ENCODE peak calls at places on chromosome 2, in eight cellular contexts. V, S, T, R, O, E, A and U are unnamed samples.

GRCh38 chr2:168853471-168853870 is 36.8 kb downstream of the SPC25 start:
- DNase-seq in T (no peak), V (no peak), O (no peak), A (no peak), E (no peak), S (no peak), R (no peak), U (no peak)

GRCh38 chr2:220512419-220512818 is 885.0 kb downstream of the SLC4A3 start:
- DNase-seq in O (peak), A (no peak), R (no peak), V (no peak), T (peak), S (peak), E (peak), U (no peak)

GRCh38 chr2:180258041-180258537 is 251.0 kb upstream of the CWC22 start:
- DNase-seq in O (no peak), A (no peak), R (no peak), T (no peak), E (no peak), S (no peak), V (no peak), U (no peak)

GRCh38 chr2:174748948-174749347 is 15.3 kb downstream of the CHRNA1 start:
- DNase-seq in E (peak), T (peak), O (peak), V (peak), R (peak), S (peak), A (peak), U (peak)

GRCh38 chr2:6545336-6545735 is 320.4 kb downstream of the CMPK2 start:
- DNase-seq in E (no peak), O (no peak), R (no peak), A (no peak), T (no peak), V (no peak), S (no peak), U (no peak)

GRCh38 chr2:208607694-208608093 is 201.1 kb downstream of the PTH2R start:
- DNase-seq in R (no peak), T (no peak), V (no peak), E (no peak), O (no peak), A (no peak), S (no peak), U (no peak)

GRCh38 chr2:209619782-209620181 is 151.8 kb upstream of the UNC80 start:
- DNase-seq in S (peak), T (no peak), E (peak), V (no peak), O (no peak), R (no peak), A (peak), U (no peak)

GRCh38 chr2:10407841-10408648 is 40.1 kb downstream of the ODC1 start:
- DNase-seq in E (peak), S (peak), T (peak), R (peak), O (peak), V (peak), A (peak), U (no peak)

GRCh38 chr2:25672500-25673169 is 742 bp downstream of the DTNB start:
- DNase-seq in A (peak), O (peak), T (peak), E (no peak), V (peak), S (peak), R (no peak), U (peak)

GRCh38 chr2:43276962-43277383 is 50.6 kb upstream of the ZFP36L2 start:
- DNase-seq in A (no peak), V (no peak), T (no peak), O (peak), R (no peak), S (no peak), E (peak), U (no peak)

GRCh38 chr2:12702661-12703121 is 14.0 kb upstream of the TRIB2 start:
- DNase-seq in S (peak), T (peak), E (peak), O (peak), R (no peak), V (no peak), A (no peak), U (no peak)

GRCh38 chr2:121236650-121237049 is 48.4 kb downstream of the TFCP2L1 start:
- DNase-seq in A (no peak), R (no peak), T (no peak), E (no peak), S (no peak), V (no peak), O (no peak), U (no peak)

GRCh38 chr2:187453078-187453641 is 5.1 kb upstream of the CALCRL start:
- DNase-seq in A (no peak), E (peak), V (no peak), S (peak), R (no peak), O (peak), T (peak), U (no peak)

GRCh38 chr2:144704696-144705095 is 184.8 kb upstream of the ZEB2 start:
- DNase-seq in V (no peak), A (no peak), R (no peak), S (no peak), E (no peak), O (no peak), T (no peak), U (no peak)

GRCh38 chr2:6771539-6772365 is 94.0 kb downstream of the CMPK2 start:
- DNase-seq in V (no peak), A (no peak), E (no peak), T (no peak), R (no peak), S (no peak), O (no peak), U (no peak)

GRCh38 chr2:74530239-74531161 is 767 bp downstream of the HTRA2 start:
- DNase-seq in S (peak), T (peak), E (peak), R (peak), A (peak), V (peak), O (peak), U (peak)

GRCh38 chr2:240494194-240494793 is 58.8 kb downstream of the GPC1 start:
- DNase-seq in E (no peak), S (no peak), A (no peak), T (no peak), O (no peak), V (no peak), R (no peak), U (no peak)

GRCh38 chr2:128438586-128438985 is 119.9 kb upstream of the HS6ST1 start:
- DNase-seq in R (no peak), S (no peak), V (peak), O (no peak), A (no peak), E (no peak), T (no peak), U (no peak)

GRCh38 chr2:132797551-132797950 is 127.5 kb upstream of the LYPD1 start:
- DNase-seq in V (no peak), T (peak), E (no peak), R (no peak), A (no peak), S (peak), O (peak), U (no peak)

GRCh38 chr2:67038195-67038594 is 358.9 kb upstream of the ETAA1 start:
- DNase-seq in R (no peak), V (no peak), A (no peak), O (no peak), E (no peak), S (no peak), T (no peak), U (no peak)

GRCh38 chr2:240502059-240502429 is 55.7 kb downstream of the ANKMY1 start:
- DNase-seq in R (no peak), E (no peak), V (no peak), S (no peak), A (no peak), T (no peak), O (no peak), U (no peak)

GRCh38 chr2:238290079-238290478 is 1.7 kb upstream of the PER2 start:
- DNase-seq in E (no peak), V (peak), R (peak), T (no peak), O (peak), A (no peak), S (peak), U (peak)

GRCh38 chr2:20584637-20585321 is 66.1 kb downstream of the HS1BP3 start:
- DNase-seq in S (peak), R (no peak), V (no peak), E (peak), O (peak), A (no peak), T (peak), U (no peak)

GRCh38 chr2:176464886-176465564 is 195.8 kb downstream of the MTX2 start:
- DNase-seq in R (no peak), S (no peak), A (no peak), V (no peak), T (no peak), O (no peak), E (no peak), U (no peak)

GRCh38 chr2:29293830-29294438 is 178.7 kb downstream of the CLIP4 start:
- DNase-seq in E (peak), V (no peak), R (peak), T (peak), S (peak), A (no peak), O (peak), U (peak)

GRCh38 chr2:241545523-241546473 is 12.7 kb upstream of the BOK start:
- DNase-seq in S (no peak), T (peak), A (no peak), O (no peak), E (no peak), V (no peak), R (no peak), U (no peak)

GRCh38 chr2:69692424-69692823 is 48.9 kb upstream of the AAK1 start:
- DNase-seq in O (peak), E (peak), V (no peak), T (peak), A (no peak), S (peak), R (no peak), U (no peak)

GRCh38 chr2:224595518-224595917 is 10.4 kb upstream of the CUL3 start:
- DNase-seq in E (no peak), S (no peak), O (no peak), T (no peak), R (no peak), A (no peak), V (no peak), U (no peak)

GRCh38 chr2:237861-238260 is 26.0 kb downstream of the SH3YL1 start:
- DNase-seq in R (no peak), T (no peak), O (no peak), V (no peak), A (no peak), E (no peak), S (no peak), U (no peak)

GRCh38 chr2:240374085-240374907 is 61.2 kb upstream of the GPC1 start:
- DNase-seq in E (peak), S (peak), O (peak), R (no peak), T (peak), V (peak), A (no peak), U (no peak)

GRCh38 chr2:242063364-242064249 is 194.1 kb downstream of the RTP5 start:
- DNase-seq in V (no peak), T (no peak), A (no peak), R (no peak), S (no peak), O (no peak), E (no peak), U (no peak)

DNA sequence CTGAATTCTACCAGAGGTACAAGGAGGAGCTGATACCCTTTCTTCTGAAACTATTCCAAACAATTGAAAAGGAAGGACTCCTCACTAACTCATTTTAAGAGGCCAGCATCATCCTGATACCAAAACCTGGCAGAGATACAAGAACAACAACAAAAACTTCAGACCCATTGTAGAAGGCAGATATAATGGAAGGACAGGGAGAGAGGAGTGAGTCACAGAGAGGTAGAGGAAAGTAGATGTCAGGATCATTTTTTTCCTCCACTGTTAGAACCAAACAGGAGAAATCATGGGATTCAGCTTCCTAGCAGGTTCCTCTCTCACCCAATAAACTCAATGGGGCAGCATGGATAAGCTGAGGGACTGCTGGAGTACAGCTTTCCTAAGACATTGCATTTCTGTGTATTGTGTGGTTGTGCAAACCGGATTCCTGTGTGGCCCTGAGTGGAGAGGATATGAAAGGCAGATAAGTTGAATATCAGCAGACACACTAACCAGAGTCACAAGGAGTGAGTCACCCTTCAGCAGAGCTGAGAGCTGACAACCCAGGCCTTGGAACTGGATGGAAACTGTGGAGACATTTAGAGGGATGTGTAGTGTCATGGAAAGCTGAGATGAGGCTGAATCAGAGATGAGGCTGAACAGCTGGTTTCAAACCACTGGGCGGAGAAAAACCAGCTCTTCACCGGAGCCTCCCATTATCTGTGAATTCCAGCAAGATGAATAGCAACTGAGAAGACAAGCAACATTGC is 60.9 kb upstream of the MMADHC start:
- DNase-seq in O (peak), E (peak), V (no peak), R (no peak), S (peak), A (no peak), T (peak), U (no peak)
- TF ChIP-seq CTCF in O (no peak), E (no peak), V (no peak), R (no peak), S (no peak), A (no peak), T (peak), U (no peak)

DNA sequence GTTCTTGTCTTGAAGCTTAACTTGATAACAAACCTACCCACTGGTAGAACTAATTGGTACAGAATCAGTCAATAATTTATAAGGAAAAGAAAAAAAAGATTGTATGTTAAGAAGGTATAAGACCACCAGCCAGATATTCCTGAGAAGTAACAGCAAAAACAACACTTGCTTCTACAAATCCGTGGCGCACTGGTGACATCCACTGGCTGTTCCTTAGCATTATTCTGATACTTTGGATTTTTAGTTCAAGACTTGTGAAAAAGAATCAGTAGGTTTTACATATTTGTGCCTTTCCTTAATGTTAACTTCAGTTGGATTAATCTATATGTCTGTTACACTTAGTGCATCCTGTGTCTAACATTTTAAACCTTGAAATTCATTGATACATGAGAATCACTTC is 141.8 kb downstream of the GRB14 start:
- DNase-seq in R (no peak), O (peak), A (no peak), V (no peak), S (peak), T (peak), E (peak), U (peak)
- TF ChIP-seq CTCF in R (no peak), O (peak), A (no peak), V (no peak), S (peak), T (peak), E (peak), U (peak)

GRCh38 chr2:34738691-34739090 is 1139.6 kb upstream of the FAM98A start:
- DNase-seq in O (no peak), A (no peak), R (no peak), V (no peak), S (no peak), T (no peak), E (no peak), U (peak)
- TF ChIP-seq CTCF in O (no peak), A (no peak), R (no peak), V (no peak), S (no peak), T (no peak), E (no peak), U (peak)

GRCh38 chr2:63053235-63053888 is 2.7 kb downstream of the OTX1 start:
- DNase-seq in S (no peak), T (no peak), A (peak), V (no peak), O (no peak), R (no peak), E (no peak), U (peak)

GRCh38 chr2:63054812-63055509 is 4.3 kb downstream of the OTX1 start:
- DNase-seq in O (no peak), R (no peak), V (no peak), E (no peak), T (no peak), S (no peak), A (peak), U (no peak)

GRCh38 chr2:63055510-63056308 is 5.1 kb downstream of the OTX1 start:
- DNase-seq in S (no peak), R (no peak), O (no peak), A (peak), E (no peak), V (no peak), T (no peak), U (peak)

GRCh38 chr2:63052411-63053234 is 2.0 kb downstream of the OTX1 start:
- DNase-seq in S (no peak), O (no peak), E (no peak), T (no peak), R (no peak), A (peak), V (no peak), U (peak)

DNA sequence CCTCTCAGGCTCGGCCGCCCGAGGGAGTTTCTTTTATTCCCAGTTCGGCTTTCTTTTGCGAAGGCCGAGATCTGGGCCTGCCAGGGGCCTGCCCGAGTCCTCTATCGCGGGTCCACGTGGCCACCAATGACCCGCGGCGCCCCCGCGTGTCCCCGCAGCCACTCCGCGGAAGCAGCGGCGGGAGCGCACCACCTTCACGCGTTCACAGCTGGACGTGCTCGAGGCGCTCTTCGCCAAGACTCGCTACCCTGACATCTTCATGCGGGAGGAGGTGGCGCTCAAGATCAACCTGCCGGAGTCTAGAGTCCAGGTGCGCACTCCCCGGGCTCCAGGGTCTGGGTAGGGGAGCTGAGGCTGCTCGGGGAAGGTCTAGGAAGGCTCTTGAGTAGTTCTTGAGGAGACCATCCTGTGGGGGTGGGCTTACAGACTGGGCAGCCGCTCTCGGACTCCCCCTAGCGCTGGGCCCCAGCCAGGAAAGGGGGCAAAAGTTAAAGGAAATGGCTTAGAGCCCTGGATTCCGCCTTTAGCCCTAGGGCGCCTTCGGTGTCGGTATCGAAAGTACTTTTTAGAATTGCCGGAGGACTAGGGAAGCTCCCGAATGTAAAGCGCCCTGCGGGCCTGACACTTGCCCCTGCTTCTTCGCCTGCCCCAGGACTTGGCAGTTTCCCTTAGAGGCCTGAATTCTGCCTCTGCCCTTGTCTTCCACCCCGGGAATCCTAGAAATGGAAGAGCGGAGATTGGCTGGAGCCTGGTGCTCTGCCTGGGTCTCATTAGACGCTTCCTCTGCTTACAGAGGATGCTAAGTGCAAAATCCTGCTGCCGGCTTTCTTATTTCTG is 3.5 kb downstream of the OTX1 start:
- DNase-seq in T (no peak), E (no peak), V (peak), S (no peak), A (peak), R (no peak), O (no peak), U (peak)
- TF ChIP-seq CTCF in T (peak), E (peak), V (no peak), S (peak), A (peak), R (no peak), O (peak), U (peak)

GRCh38 chr2:107936427-107937359 is 49.6 kb upstream of the SLC5A7 start:
- DNase-seq in T (no peak), O (no peak), A (no peak), S (peak), E (peak), V (no peak), R (peak), U (peak)
- TF ChIP-seq CTCF in T (peak), O (peak), A (peak), S (peak), E (peak), V (no peak), R (peak), U (peak)

GRCh38 chr2:204264746-204265145 is 280.5 kb upstream of the PARD3B start:
- DNase-seq in O (no peak), T (no peak), E (no peak), V (no peak), S (no peak), A (no peak), R (no peak), U (no peak)
- TF ChIP-seq CTCF in O (no peak), T (no peak), E (no peak), V (no peak), S (no peak), A (no peak), R (no peak), U (no peak)

GRCh38 chr2:234133004-234133403 is 82.5 kb downstream of the SPP2 start:
- DNase-seq in E (peak), S (no peak), A (no peak), T (no peak), O (peak), R (no peak), V (no peak), U (no peak)
- TF ChIP-seq CTCF in E (no peak), S (no peak), A (no peak), T (no peak), O (no peak), R (no peak), V (no peak), U (no peak)

DNA sequence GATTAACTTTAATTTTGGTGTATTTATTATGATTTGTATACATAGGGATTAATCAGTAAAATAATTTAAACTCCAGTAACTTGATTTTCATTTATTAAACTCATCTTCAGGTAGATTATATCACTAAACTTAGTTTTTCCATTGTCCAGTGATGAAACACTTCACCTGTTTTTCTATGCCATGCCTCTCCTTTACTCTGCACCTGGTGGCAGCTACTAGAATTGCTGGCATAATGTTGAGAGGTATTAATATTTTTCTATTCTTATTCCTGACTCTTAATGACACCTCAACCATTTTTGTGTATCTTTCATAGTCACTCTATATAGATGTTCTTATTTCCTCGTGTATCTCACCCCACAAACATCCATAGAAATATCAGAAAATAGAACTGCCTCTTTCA is 940.3 kb upstream of the CRIM1 start:
- DNase-seq in T (no peak), A (no peak), R (no peak), O (no peak), S (no peak), V (no peak), E (no peak), U (no peak)
- TF ChIP-seq CTCF in T (no peak), A (no peak), R (no peak), O (peak), S (peak), V (no peak), E (peak), U (peak)